ENCODE peak calls at places on chromosome 1, in four cellular contexts. I is Right ventricle myocardium superior; Y is GM12891; N is naive thymus-derived CD4-positive, alpha-beta T cell. J is an unnamed sample.

GRCh38 chr1:82337635-82338034 is 536.9 kb downstream of the ADGRL2 start:
- DNase-seq in I (no peak), Y (no peak), N (no peak), J (no peak)

GRCh38 chr1:63601912-63602311 is 8.7 kb downstream of the PGM1 start:
- DNase-seq in Y (no peak), N (no peak), I (no peak), J (no peak)

GRCh38 chr1:182789138-182790076 is at the start of gene NPL:
- DNase-seq in I (peak; percentile 93), Y (peak; percentile 74), N (peak; percentile 87), J (peak; percentile 37)

GRCh38 chr1:35808376-35809155 is 750 bp downstream of the AGO4 start:
- DNase-seq in Y (peak; percentile 25), N (peak; percentile 11), I (peak; percentile 63), J (no peak)

GRCh38 chr1:100649128-100649527 is 70.4 kb upstream of the VCAM1 start:
- DNase-seq in Y (no peak), N (no peak), I (no peak), J (no peak)

GRCh38 chr1:214551052-214551435 is 358 bp downstream of the PTPN14 start:
- DNase-seq in I (peak; percentile 76), N (no peak), Y (no peak), J (no peak)

GRCh38 chr1:119766374-119766794 is 2.3 kb downstream of the HMGCS2 start:
- DNase-seq in N (no peak), Y (no peak), I (no peak), J (no peak)

GRCh38 chr1:179706339-179706941 is 36.7 kb upstream of the FAM163A start:
- DNase-seq in I (no peak), Y (peak; percentile 28), N (peak; percentile 75), J (peak; percentile 50)

GRCh38 chr1:93817819-93818569 is 61.0 kb downstream of the DNTTIP2 start:
- DNase-seq in N (no peak), Y (no peak), I (no peak), J (peak; percentile 70)

GRCh38 chr1:24386931-24387330 is 26.7 kb downstream of the STPG1 start:
- DNase-seq in N (no peak), I (no peak), Y (no peak), J (no peak)

GRCh38 chr1:205610036-205610435 is 21.8 kb downstream of the ELK4 start:
- DNase-seq in I (no peak), N (no peak), Y (no peak), J (no peak)

GRCh38 chr1:54754486-54755285 is 9.6 kb downstream of the PARS2 start:
- DNase-seq in I (no peak), Y (no peak), N (no peak), J (no peak)

GRCh38 chr1:27004471-27005165 is 8.0 kb downstream of the TENT5B start:
- DNase-seq in N (no peak), Y (no peak), I (no peak), J (no peak)

GRCh38 chr1:40567819-40568218 is 36.4 kb downstream of the ZNF684 start:
- DNase-seq in Y (no peak), N (no peak), I (no peak), J (no peak)

GRCh38 chr1:223820976-223821375 is 24.8 kb downstream of the TP53BP2 start:
- DNase-seq in Y (no peak), N (no peak), I (no peak), J (no peak)

GRCh38 chr1:178574345-178574744 is 61.4 kb downstream of the TEX35 start:
- DNase-seq in I (no peak), Y (no peak), N (no peak), J (no peak)

GRCh38 chr1:220915954-220916353 is 36.7 kb downstream of the HLX start:
- DNase-seq in N (no peak), I (no peak), Y (no peak), J (no peak)

GRCh38 chr1:165882168-165882837 is 54.9 kb downstream of the UCK2 start:
- DNase-seq in N (no peak), Y (no peak), I (no peak), J (no peak)

GRCh38 chr1:232423591-232423990 is 206.3 kb downstream of the SIPA1L2 start:
- DNase-seq in N (no peak), I (no peak), Y (no peak), J (no peak)

GRCh38 chr1:246142320-246142893 is 364.7 kb downstream of the SMYD3 start:
- DNase-seq in N (no peak), I (no peak), Y (no peak), J (no peak)

GRCh38 chr1:220338759-220339158 is 66.5 kb upstream of the RAB3GAP2 start:
- DNase-seq in N (no peak), I (no peak), Y (no peak), J (no peak)

GRCh38 chr1:200294241-200294640 is 115.6 kb downstream of the ZNF281 start:
- DNase-seq in Y (no peak), N (no peak), I (no peak), J (no peak)

GRCh38 chr1:204936765-204937164 is 66.1 kb downstream of the NFASC start:
- DNase-seq in I (no peak), N (no peak), Y (no peak), J (no peak)

GRCh38 chr1:28259935-28260802 is 851 bp downstream of the SESN2 start:
- DNase-seq in I (peak; percentile 84), N (no peak), Y (no peak), J (no peak)

GRCh38 chr1:38860464-38860816 is 868 bp upstream of the RRAGC start:
- DNase-seq in N (no peak), Y (no peak), I (no peak), J (no peak)

GRCh38 chr1:225653463-225654276 is 747 bp upstream of the ENAH start:
- DNase-seq in Y (peak; percentile 34), N (peak; percentile 18), I (peak; percentile 81), J (no peak)

GRCh38 chr1:93079685-93080141 is 630 bp downstream of the MTF2 start:
- DNase-seq in I (no peak), Y (no peak), N (peak; percentile 17), J (peak; percentile 58)

GRCh38 chr1:79899914-79900313 is 893.4 kb upstream of the ADGRL4 start:
- DNase-seq in I (no peak), Y (no peak), N (no peak), J (no peak)

GRCh38 chr1:180181048-180181447 is 26.4 kb downstream of the QSOX1 start:
- DNase-seq in I (no peak), N (no peak), Y (no peak), J (no peak)

GRCh38 chr1:40784141-40784770 is 669 bp downstream of the KCNQ4 start:
- DNase-seq in I (peak; percentile 63), Y (peak; percentile 61), N (no peak), J (no peak)

GRCh38 chr1:164608651-164609057 is 49.7 kb downstream of the PBX1 start:
- DNase-seq in I (no peak), N (no peak), Y (no peak), J (no peak)

GRCh38 chr1:12620142-12620865 is 2.3 kb upstream of the DHRS3 start:
- DNase-seq in Y (no peak), I (no peak), N (peak; percentile 24), J (peak; percentile 77)

GRCh38 chr1:54987830-54988705 is 7.6 kb downstream of the TMEM61 start:
- DNase-seq in N (no peak), I (no peak), Y (no peak), J (no peak)

GRCh38 chr1:6509603-6510291 is 18.3 kb upstream of the PLEKHG5 start:
- DNase-seq in N (no peak), Y (peak; percentile 20), I (no peak), J (no peak)

J was measured in Jurkat, Clone E6-1.